ENCODE peak calls at places on chromosomes 2 and 18, in five cellular contexts. V is PC-3; M is activated CD8-positive, alpha-beta memory T cell treated with anti-CD3 and anti-CD28 coated beads, Interleukin-2, amount 50 U/mL, for 4 hours; X is C1 segment of cervical spinal cord; E is right lobe of liver. C is an unnamed sample.

GRCh38 chr2:50525423-50525822 is 506.5 kb downstream of the NRXN1 start:
- DNase-seq in V (no peak), M (no peak), X (no peak), E (no peak), C (no peak)

GRCh38 chr2:12177052-12177994 is 430.9 kb downstream of the LPIN1 start:
- DNase-seq in V (peak; percentile 88), M (no peak), X (no peak), E (peak; percentile 46), C (peak; percentile 74)

GRCh38 chr18:45122510-45122909 is 441.8 kb downstream of the SETBP1 start:
- DNase-seq in V (no peak), M (no peak), X (no peak), E (no peak), C (no peak)

GRCh38 chr2:36480596-36480995 is 117.4 kb downstream of the FEZ2 start:
- DNase-seq in V (no peak), M (no peak), X (no peak), E (no peak), C (no peak)

GRCh38 chr18:43160509-43160908 is 45.0 kb upstream of the RIT2 start:
- DNase-seq in V (no peak), M (no peak), X (no peak), E (no peak), C (peak; percentile 74)

GRCh38 chr2:104794416-104794815 is 59.5 kb upstream of the POU3F3 start:
- DNase-seq in V (no peak), M (no peak), X (no peak), E (no peak), C (peak; percentile 69)

GRCh38 chr2:176997074-176997791 is 215.4 kb upstream of the HNRNPA3 start:
- DNase-seq in V (peak; percentile 90), M (no peak), X (no peak), E (no peak), C (peak; percentile 91)

GRCh38 chr2:142781146-142781545 is 96.3 kb upstream of the KYNU start:
- DNase-seq in V (no peak), M (no peak), X (no peak), E (no peak), C (no peak)

GRCh38 chr2:121019756-121020155 is 265.2 kb downstream of the TFCP2L1 start:
- DNase-seq in V (no peak), M (no peak), X (no peak), E (no peak), C (no peak)

GRCh38 chr2:233346930-233347329 is 7.4 kb upstream of the DGKD start:
- DNase-seq in V (no peak), M (no peak), X (no peak), E (no peak), C (no peak)

GRCh38 chr2:140539506-140539905 is 1591.3 kb downstream of the LRP1B start:
- DNase-seq in V (no peak), M (no peak), X (no peak), E (no peak), C (peak; percentile 1)

C was measured in astrocyte.